ENCODE peak calls at places on chromosomes 4 and X, in nine cellular contexts. X, A, N, Z, I, J, D, T and C are unnamed samples.

GRCh38 chr4:1235381-1236102 is 13.4 kb downstream of the CTBP1 start:
- DNase-seq in A (no peak), T (no peak), I (no peak), N (no peak), J (no peak), D (peak; percentile 53), Z (no peak), X (no peak), C (no peak)

GRCh38 chrX:111005151-111005550 is 90.8 kb upstream of the PAK3 start:
- DNase-seq in A (no peak), D (no peak), J (no peak), N (peak; percentile 4), X (no peak), Z (no peak), I (no peak), T (no peak), C (no peak)

GRCh38 chr4:725368-726234 is 20.0 kb downstream of the PCGF3 start:
- DNase-seq in N (no peak), I (no peak), D (no peak), T (no peak), J (no peak), Z (no peak), X (no peak), A (no peak), C (no peak)

GRCh38 chr4:185019451-185020292 is 1.4 kb downstream of the HELT start:
- DNase-seq in X (no peak), T (no peak), A (no peak), Z (no peak), D (no peak), N (peak; percentile 49), J (no peak), I (no peak), C (no peak)

GRCh38 chrX:137575596-137576255 is 9.8 kb downstream of the ZIC3 start:
- DNase-seq in N (no peak), A (no peak), I (no peak), X (no peak), T (no peak), J (no peak), D (no peak), Z (no peak), C (no peak)

GRCh38 chr4:2934077-2934812 is 29.0 kb downstream of the NOP14 start:
- DNase-seq in X (peak; percentile 51), Z (no peak), N (no peak), A (peak; percentile 53), D (peak; percentile 86), I (peak; percentile 85), T (no peak), J (peak; percentile 41), C (peak; percentile 76)

GRCh38 chr4:157978680-157979361 is 194.0 kb downstream of the GASK1B start:
- DNase-seq in A (peak; percentile 25), T (peak; percentile 60), Z (no peak), J (peak; percentile 56), N (peak; percentile 56), D (peak; percentile 67), X (peak; percentile 74), I (no peak), C (peak; percentile 89)

GRCh38 chr4:82499705-82500104 is 62.1 kb downstream of the TMEM150C start:
- DNase-seq in Z (no peak), A (no peak), N (no peak), D (no peak), T (no peak), I (no peak), X (no peak), J (no peak), C (peak; percentile 4)

GRCh38 chrX:9122504-9123245 is 88.7 kb upstream of the FAM9B start:
- DNase-seq in N (no peak), J (no peak), D (no peak), Z (no peak), I (no peak), X (peak; percentile 33), T (no peak), A (no peak), C (peak; percentile 14)

GRCh38 chr4:14180983-14181601 is 553.6 kb upstream of the BOD1L1 start:
- DNase-seq in A (peak; percentile 53), J (no peak), D (no peak), X (no peak), Z (no peak), T (peak; percentile 46), N (no peak), I (no peak), C (no peak)

GRCh38 chr4:38056024-38056685 is 96.0 kb downstream of the PTTG2 start:
- DNase-seq in T (no peak), D (no peak), X (no peak), N (no peak), Z (no peak), A (no peak), J (peak; percentile 54), I (no peak), C (no peak)

GRCh38 chrX:76148753-76149152 is 24.1 kb upstream of the PBDC1 start:
- DNase-seq in T (peak; percentile 23), A (peak; percentile 22), X (peak; percentile 55), D (no peak), J (peak; percentile 21), Z (no peak), I (no peak), N (no peak), C (peak; percentile 27)

GRCh38 chrX:85031505-85031904 is 27.8 kb downstream of the APOOL start:
- DNase-seq in N (no peak), X (no peak), D (no peak), A (no peak), J (no peak), T (no peak), I (no peak), Z (no peak), C (no peak)
- H3K27me3 ChIP-seq in N (no peaks in the 10 kb centered on the region), X (no peaks in the 10 kb centered on the region), D (no peaks in the 10 kb centered on the region), A (no peaks in the 10 kb centered on the region), J (no peaks in the 10 kb centered on the region), T (no peaks in the 10 kb centered on the region), I (no peaks in the 10 kb centered on the region), Z (no peaks in the 10 kb centered on the region), C (no peaks in the 10 kb centered on the region)

DNA sequence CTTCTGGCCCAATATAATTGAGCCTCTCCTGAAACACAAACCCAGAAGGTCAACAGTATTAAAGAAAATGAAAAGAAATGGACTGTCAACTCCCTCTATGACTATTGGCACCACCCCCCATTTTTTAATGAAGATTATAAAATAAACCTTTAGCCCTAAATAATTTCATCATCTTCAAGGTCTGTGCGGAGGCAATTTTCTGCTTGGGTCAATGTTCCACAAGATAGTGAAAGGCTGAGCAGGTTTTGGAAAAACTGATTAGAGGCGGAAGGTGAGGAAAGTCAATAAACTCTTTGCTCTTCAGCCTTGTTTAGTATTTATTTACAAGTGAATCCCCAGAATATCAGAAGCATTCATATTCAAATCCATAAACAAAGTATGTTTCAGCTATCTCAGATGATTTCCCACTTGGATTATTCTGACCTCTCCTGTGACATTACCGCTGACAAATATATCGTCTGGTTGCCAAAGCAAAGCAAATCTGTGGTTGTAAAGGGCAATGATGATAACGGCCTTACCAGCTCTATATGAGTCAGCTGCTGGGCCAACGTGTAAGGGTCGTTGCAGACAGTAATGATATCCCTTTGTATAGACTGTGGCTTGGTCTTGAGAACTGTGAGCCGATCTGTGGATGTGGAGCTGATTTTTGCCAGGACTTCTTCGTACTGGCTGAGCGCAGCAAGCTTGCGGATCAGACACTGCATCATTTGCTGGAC is 24.0 kb downstream of the RASGEF1B start:
- DNase-seq in D (no peak), X (no peak), I (no peak), T (no peak), J (no peak), A (no peak), Z (no peak), N (no peak), C (no peak)
- H3K36me3 ChIP-seq in D (peaks cover 93% of the 10 kb centered on the region), X (no peaks in the 10 kb centered on the region), I (peaks cover 98% of the 10 kb centered on the region), T (no peaks in the 10 kb centered on the region), J (peaks cover 20% of the 10 kb centered on the region), A (no peaks in the 10 kb centered on the region), Z (peaks cover 84% of the 10 kb centered on the region), N (no peaks in the 10 kb centered on the region), C (peaks cover 3% of the 10 kb centered on the region)

GRCh38 chr4:118760493-118760892 is 75.3 kb downstream of the METTL14 start:
- DNase-seq in N (no peak), D (no peak), T (no peak), Z (no peak), A (no peak), J (no peak), I (no peak), X (no peak), C (no peak)

GRCh38 chr4:118762146-118762545 is 73.8 kb downstream of the SEC24D start:
- DNase-seq in J (no peak), D (no peak), I (no peak), Z (no peak), N (peak; percentile 25), X (no peak), A (no peak), T (no peak), C (no peak)

GRCh38 chr4:118762753-118763477 is 73.0 kb downstream of the SEC24D start:
- DNase-seq in N (no peak), J (no peak), D (no peak), X (no peak), T (no peak), A (no peak), Z (no peak), I (no peak), C (peak; percentile 65)

GRCh38 chr4:118760092-118760491 is 74.9 kb downstream of the METTL14 start:
- DNase-seq in J (no peak), A (no peak), X (no peak), T (no peak), D (no peak), I (no peak), N (no peak), Z (no peak), C (no peak)

DNA sequence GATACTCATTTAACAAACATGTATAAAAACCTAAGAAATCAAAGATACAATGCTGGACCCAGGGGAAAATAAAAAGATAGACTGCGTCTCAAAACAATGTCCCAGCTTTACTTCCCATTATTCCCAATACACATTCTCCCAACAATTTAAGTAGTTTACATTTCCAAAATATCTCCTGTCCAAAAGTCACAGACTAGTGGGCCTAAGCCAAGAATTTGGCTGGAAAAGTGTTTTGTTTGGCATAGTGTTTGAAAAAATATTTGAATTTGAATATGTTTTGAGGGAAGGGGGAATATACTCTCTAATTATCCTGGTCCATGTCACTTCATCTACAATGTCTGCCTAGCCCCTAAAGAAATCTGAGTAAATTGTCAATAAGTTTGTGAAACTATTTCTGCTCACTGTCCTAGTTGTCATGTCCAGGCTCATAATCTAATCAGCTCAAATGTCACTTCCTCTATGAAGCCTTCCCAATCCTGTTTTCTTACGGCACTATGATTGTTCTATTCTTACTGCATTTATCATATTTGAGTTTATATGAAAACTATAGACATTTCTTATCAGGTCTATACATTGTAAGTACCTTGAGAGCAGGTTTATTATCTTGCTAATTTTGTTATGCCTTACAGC is 74.4 kb downstream of the SEC24D start:
- DNase-seq in N (no peak), X (no peak), I (no peak), J (no peak), T (no peak), A (no peak), D (no peak), Z (no peak), C (no peak)
- H3K27me3 ChIP-seq in N (no peaks in the 10 kb centered on the region), X (no peaks in the 10 kb centered on the region), I (no peaks in the 10 kb centered on the region), J (no peaks in the 10 kb centered on the region), T (no peaks in the 10 kb centered on the region), A (no peaks in the 10 kb centered on the region), D (no peaks in the 10 kb centered on the region), Z (no peaks in the 10 kb centered on the region), C (no peaks in the 10 kb centered on the region)

DNA sequence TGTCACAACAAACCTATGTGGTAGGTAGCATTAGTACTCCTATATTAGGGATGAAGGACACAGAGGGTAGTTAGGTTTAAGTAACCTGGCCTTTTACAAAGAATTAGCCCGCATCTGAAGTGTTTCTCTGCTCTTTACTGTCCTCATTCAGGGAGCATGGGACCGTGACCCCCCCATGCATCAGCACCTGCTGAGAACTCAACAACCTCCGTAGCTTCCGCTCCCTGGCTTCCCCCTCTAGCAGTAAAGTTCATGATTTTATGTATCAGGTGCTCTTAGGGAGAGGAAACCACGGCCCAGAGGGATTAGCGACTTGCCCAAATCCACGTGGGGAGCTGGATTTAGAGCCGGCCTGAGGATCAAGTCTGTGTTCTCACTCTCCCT is 284.6 kb upstream of the GATB start:
- DNase-seq in T (no peak), D (no peak), N (no peak), X (no peak), Z (no peak), A (no peak), I (no peak), J (no peak), C (no peak)
- H3K36me3 ChIP-seq in T (no peaks in the 10 kb centered on the region), D (no peaks in the 10 kb centered on the region), N (no peaks in the 10 kb centered on the region), X (no peaks in the 10 kb centered on the region), Z (no peaks in the 10 kb centered on the region), A (no peaks in the 10 kb centered on the region), I (no peaks in the 10 kb centered on the region), J (no peaks in the 10 kb centered on the region), C (no peaks in the 10 kb centered on the region)